ENCODE peak calls at places on chromosomes 4 and X, in four cellular contexts. Q is heart left ventricle, J is cardiac fibroblast, H is endothelial cell. F is an unnamed sample.

GRCh38 chr4:186029731-186030421 is 39.1 kb upstream of the TLR3 start:
- DNase-seq in H (no peak), J (peak), Q (peak), F (peak)

GRCh38 chrX:68997911-68998310 is 167.3 kb downstream of the PJA1 start:
- DNase-seq in J (peak), Q (peak), H (no peak), F (peak)

GRCh38 chrX:9957743-9958142 is 9.4 kb upstream of the CLDN34 start:
- DNase-seq in H (no peak), J (no peak), Q (no peak), F (no peak)

GRCh38 chr4:159435561-159436023 is 332.7 kb downstream of the RAPGEF2 start:
- DNase-seq in Q (no peak), J (peak), H (no peak), F (no peak)

GRCh38 chr4:125985856-125986255 is 671.1 kb downstream of the FAT4 start:
- DNase-seq in Q (no peak), J (no peak), H (no peak), F (no peak)

GRCh38 chrX:72060196-72060974 is 71.3 kb downstream of the RTL5 start:
- DNase-seq in J (peak), Q (no peak), H (peak), F (no peak)

GRCh38 chrX:49176421-49177326 is 5.0 kb downstream of the PLP2 start:
- DNase-seq in J (no peak), Q (no peak), H (no peak), F (no peak)

GRCh38 chr4:99998062-99998880 is 48.2 kb upstream of the H2AZ1 start:
- DNase-seq in H (no peak), J (peak), Q (no peak), F (peak)

GRCh38 chr4:88041626-88042025 is 34.2 kb downstream of the PKD2 start:
- DNase-seq in H (no peak), J (no peak), Q (no peak), F (no peak)

GRCh38 chrX:139932077-139932900 is 564 bp downstream of the ATP11C start:
- DNase-seq in J (peak), Q (peak), H (peak), F (no peak)

GRCh38 chrX:40085714-40086113 is 12.0 kb downstream of the BCOR start:
- DNase-seq in H (no peak), Q (no peak), J (no peak), F (no peak)

GRCh38 chr4:87304659-87305277 is 17.9 kb downstream of the HSD17B13 start:
- DNase-seq in H (no peak), Q (no peak), J (no peak), F (peak)

GRCh38 chr4:118586357-118586790 is 98.8 kb upstream of the METTL14 start:
- DNase-seq in J (no peak), Q (peak), H (no peak), F (peak)

GRCh38 chr4:6746721-6747689 is 31.0 kb downstream of the BLOC1S4 start:
- DNase-seq in J (no peak), H (no peak), Q (peak), F (peak)

GRCh38 chrX:150692296-150692695 is 900 bp upstream of the MTMR1 start:
- DNase-seq in H (no peak), J (no peak), Q (no peak), F (no peak)

GRCh38 chr4:164251257-164251656 is 502.7 kb upstream of the SMIM31 start:
- DNase-seq in J (no peak), Q (no peak), H (no peak), F (no peak)

GRCh38 chr4:84691170-84691691 is 108.3 kb downstream of the CDS1 start:
- DNase-seq in H (no peak), J (peak), Q (no peak), F (peak)

GRCh38 chrX:36963069-36963808 is 44.9 kb upstream of the FAM47C start:
- DNase-seq in J (no peak), H (no peak), Q (no peak), F (no peak)
- TF ChIP-seq CTCF in J (no peak), H (no peak), Q (no peak), F (no peak)

GRCh38 chr4:102503301-102503746 is 2.2 kb downstream of the NFKB1 start:
- DNase-seq in H (no peak), Q (no peak), J (no peak), F (no peak)

GRCh38 chr4:102497986-102498385 is 3.2 kb upstream of the NFKB1 start:
- DNase-seq in Q (no peak), J (no peak), H (no peak), F (no peak)

GRCh38 chr4:102501635-102502382 is 650 bp downstream of the NFKB1 start:
- DNase-seq in Q (peak), H (peak), J (peak), F (peak)

GRCh38 chr4:102501176-102501634 is at the start of gene NFKB1:
- DNase-seq in Q (peak), J (peak), H (peak), F (peak)

GRCh38 chr4:102500371-102501175 is 586 bp upstream of the NFKB1 start:
- DNase-seq in H (no peak), Q (peak), J (peak), F (peak)
- TF ChIP-seq CTCF in H (no peak), Q (no peak), J (no peak), F (peak)

GRCh38 chrX:133652185-133652584 is 236.9 kb upstream of the GPC4 start:
- DNase-seq in H (no peak), J (no peak), Q (no peak), F (no peak)

GRCh38 chrX:133645977-133646750 is 230.9 kb upstream of the GPC4 start:
- DNase-seq in J (peak), H (no peak), Q (no peak), F (peak)

GRCh38 chrX:133650262-133650661 is 235.0 kb upstream of the GPC4 start:
- DNase-seq in J (no peak), H (no peak), Q (no peak), F (no peak)

GRCh38 chrX:133648594-133648993 is 233.3 kb upstream of the GPC4 start:
- DNase-seq in J (no peak), Q (no peak), H (no peak), F (no peak)

DNA sequence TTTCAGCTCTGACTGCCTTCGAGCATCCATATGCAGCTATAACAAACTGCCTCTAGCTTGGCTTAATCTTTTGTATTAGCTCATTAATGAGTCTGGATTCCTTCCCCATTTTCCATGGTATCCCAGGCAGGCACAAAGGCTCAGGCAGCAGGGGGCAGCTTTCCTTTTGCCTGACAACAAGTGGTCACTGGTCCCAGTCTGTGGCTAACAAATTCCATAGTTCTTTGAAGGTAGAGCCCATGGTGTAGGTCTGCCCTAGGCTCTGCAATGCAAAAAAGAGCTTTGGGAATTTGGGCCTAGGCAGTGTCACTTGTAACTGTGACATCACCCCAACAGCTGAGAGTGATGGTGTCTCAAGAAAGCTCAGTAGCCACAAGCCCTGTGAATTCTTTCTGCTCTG is 234.4 kb upstream of the GPC4 start:
- DNase-seq in Q (no peak), J (no peak), H (no peak), F (no peak)
- TF ChIP-seq CTCF in Q (no peak), J (no peak), H (no peak), F (no peak)

GRCh38 chrX:53077207-53078197 is 4.7 kb upstream of the TSPYL2 start:
- DNase-seq in Q (no peak), H (no peak), J (no peak), F (no peak)
- TF ChIP-seq CTCF in Q (no peak), H (no peak), J (no peak), F (no peak)

DNA sequence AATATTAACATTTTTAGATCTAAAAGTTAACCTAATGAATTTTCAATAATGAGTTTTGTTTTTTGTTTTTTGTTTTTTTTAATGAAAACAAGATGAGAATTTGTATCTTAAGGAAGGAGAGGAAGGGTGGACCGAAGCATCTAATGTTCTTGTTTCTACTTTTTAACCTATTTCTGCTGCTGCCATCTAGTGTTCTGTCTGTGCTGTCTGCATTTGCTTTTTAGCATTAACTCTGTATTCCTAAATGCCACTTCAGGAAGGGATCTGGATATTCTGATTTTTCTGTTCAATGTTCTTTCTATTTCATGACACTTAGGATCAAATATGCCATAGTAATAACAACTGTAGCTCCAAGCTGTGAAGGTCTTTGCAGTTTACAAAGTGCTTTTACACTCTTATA is 161.7 kb downstream of the BRWD3 start:
- DNase-seq in H (no peak), J (peak), Q (no peak), F (peak)
- TF ChIP-seq CTCF in H (no peak), J (peak), Q (no peak), F (peak)

GRCh38 chr4:90292438-90292837 is 165.2 kb downstream of the CCSER1 start:
- DNase-seq in H (no peak), J (no peak), Q (no peak), F (no peak)

DNA sequence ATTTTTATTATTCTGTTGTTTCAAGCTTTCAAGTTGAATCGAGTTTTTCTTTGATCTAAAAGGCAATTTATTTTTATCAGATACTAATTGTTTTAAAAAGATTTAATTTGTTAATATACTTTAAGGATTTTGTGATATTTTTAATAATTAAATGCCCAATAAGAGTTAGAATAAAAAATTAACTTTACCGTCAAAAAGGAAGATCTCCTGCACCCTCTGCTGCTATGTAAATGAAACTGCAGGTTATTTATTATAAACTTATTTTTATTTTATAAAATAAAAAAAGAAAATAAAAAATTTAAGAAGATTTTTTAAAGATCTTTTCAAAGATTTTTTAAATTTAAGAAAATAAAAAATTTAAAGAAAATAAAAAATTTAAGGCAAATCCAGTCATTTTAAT is 166.1 kb downstream of the CCSER1 start:
- DNase-seq in J (peak), H (no peak), Q (no peak), F (peak)
- TF ChIP-seq CTCF in J (peak), H (peak), Q (peak), F (peak)

DNA sequence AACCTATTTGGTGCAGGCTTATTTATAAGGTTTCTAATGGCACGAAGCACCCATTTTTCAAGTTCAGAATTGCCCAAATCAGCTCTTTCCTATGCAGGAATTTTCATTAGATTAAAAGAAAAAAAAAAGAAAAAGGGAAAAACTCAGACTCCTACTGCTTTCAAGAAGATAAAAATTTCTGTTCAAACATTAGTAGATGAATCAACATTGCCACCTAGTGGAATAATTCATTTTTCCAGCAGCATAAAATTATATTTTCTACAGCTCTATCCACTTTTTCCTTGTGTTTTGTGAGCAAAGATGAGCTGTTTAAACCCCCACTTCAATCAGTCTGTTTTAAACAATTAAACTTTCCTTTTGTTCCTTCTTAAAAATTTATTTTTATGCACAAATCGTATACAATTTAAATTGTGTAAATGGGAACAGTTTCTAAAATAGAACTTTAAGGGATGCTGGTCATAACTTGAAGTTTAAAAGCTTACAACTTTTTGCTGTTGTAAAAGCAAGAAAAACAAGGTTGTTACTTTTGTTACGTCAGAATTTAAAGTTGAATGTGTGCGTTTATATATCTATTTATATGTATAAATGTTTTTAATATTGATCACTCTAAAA is 309.8 kb downstream of the ARAP2 start:
- DNase-seq in J (peak), H (no peak), Q (no peak), F (peak)
- TF ChIP-seq CTCF in J (peak), H (peak), Q (peak), F (peak)

GRCh38 chrX:154372612-154373022 is 1.8 kb downstream of the FLNA start:
- DNase-seq in J (peak), Q (no peak), H (no peak), F (no peak)

GRCh38 chrX:154373340-154374306 is 811 bp downstream of the FLNA start:
- DNase-seq in J (peak), Q (peak), H (peak), F (peak)

GRCh38 chrX:154376768-154377167 is 2.3 kb upstream of the EMD start:
- DNase-seq in J (no peak), Q (no peak), H (no peak), F (peak)

GRCh38 chrX:154375156-154375504 is 696 bp upstream of the FLNA start:
- DNase-seq in Q (no peak), J (no peak), H (no peak), F (no peak)

DNA sequence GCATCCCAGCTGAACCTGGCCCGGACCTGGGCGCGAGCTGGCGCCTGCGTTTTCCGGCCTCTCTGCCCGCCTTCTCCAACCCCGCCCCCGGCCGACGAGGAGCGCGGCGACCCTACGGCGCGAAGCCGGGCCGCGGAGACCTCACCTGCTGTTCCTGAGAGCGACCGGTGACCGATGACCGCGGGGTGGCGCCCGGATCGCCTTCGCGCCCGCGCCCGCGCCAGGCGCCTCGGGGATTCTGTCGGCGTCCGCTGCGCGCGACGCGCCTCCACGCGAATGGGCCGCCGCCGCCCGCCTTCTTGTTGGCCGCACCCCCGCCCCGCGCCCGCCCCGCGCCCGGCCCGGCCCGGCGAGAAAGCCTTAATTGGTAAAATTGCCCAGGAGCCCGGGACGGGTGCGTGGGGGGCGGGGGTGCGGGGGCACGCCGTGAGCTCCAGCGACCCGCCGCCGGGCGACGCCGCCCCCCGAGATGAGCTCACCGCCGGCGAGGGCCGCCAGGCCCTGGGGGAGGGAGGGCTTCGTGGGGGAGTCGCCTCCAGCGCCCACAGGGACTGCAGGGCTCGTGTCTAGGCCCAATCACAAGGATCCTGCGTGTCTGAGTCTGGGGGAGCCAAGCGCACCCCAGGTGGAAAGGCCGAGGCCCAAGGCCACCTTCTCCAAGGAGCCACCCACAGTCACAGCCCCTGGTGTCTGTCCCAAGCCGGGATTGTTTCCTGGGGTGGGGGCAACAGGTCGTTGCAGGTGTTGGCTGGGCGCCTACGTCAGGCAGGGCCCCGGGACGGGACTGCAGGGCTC is at the start of gene FLNA:
- DNase-seq in J (no peak), Q (no peak), H (peak), F (no peak)
- TF ChIP-seq CTCF in J (no peak), Q (no peak), H (no peak), F (no peak)